ENCODE peak calls at places on chromosome 18, in seven cellular contexts. Q is colonic mucosa, Y is fibroblast of the aortic adventitia, J is kidney epithelial cell, O is endothelial cell, B is GM13976, U is uterus. X is an unnamed sample.

GRCh38 chr18:44651453-44651852 is 29.2 kb upstream of the SETBP1 start:
- DNase-seq in J (peak; percentile 38), Y (peak; percentile 99), O (no peak), Q (no peak), U (peak; percentile 17), B (no peak), X (no peak)

GRCh38 chr18:72613589-72613988 is 69.4 kb upstream of the CBLN2 start:
- DNase-seq in O (no peak), Q (no peak), Y (no peak), U (no peak), J (no peak), B (no peak), X (no peak)

GRCh38 chr18:45379903-45380302 is 235.4 kb upstream of the SLC14A2 start:
- DNase-seq in O (no peak), U (no peak), Q (no peak), B (no peak), Y (no peak), J (no peak), X (no peak)

GRCh38 chr18:77133051-77133919 is 702 bp upstream of the MBP start:
- DNase-seq in J (no peak), Y (peak; percentile 31), B (no peak), Q (peak; percentile 50), U (peak; percentile 56), O (peak; percentile 28), X (no peak)

GRCh38 chr18:6752200-6752873 is 22.8 kb downstream of the ARHGAP28 start:
- DNase-seq in Y (peak; percentile 39), B (no peak), Q (no peak), O (peak; percentile 13), U (no peak), J (no peak), X (no peak)

GRCh38 chr18:35466815-35467623 is 30.7 kb downstream of the INO80C start:
- DNase-seq in B (no peak), U (no peak), Q (no peak), J (no peak), Y (no peak), O (peak; percentile 45), X (no peak)

GRCh38 chr18:4750392-4751346 is 295.6 kb upstream of the DLGAP1 start:
- DNase-seq in B (no peak), Q (no peak), Y (no peak), O (no peak), J (no peak), U (no peak), X (no peak)

GRCh38 chr18:23092121-23092520 is 43.2 kb upstream of the CABLES1 start:
- DNase-seq in J (no peak), Q (no peak), U (no peak), Y (no peak), O (no peak), B (no peak), X (no peak)

GRCh38 chr18:9827856-9828793 is 57.6 kb upstream of the TXNDC2 start:
- DNase-seq in O (no peak), U (peak; percentile 71), Q (peak; percentile 52), J (peak; percentile 87), B (no peak), Y (peak; percentile 99), X (no peak)

GRCh38 chr18:28961669-28962228 is 784.8 kb upstream of the CDH2 start:
- DNase-seq in O (peak; percentile 47), Y (peak; percentile 18), Q (no peak), B (no peak), U (no peak), J (no peak), X (no peak)

DNA sequence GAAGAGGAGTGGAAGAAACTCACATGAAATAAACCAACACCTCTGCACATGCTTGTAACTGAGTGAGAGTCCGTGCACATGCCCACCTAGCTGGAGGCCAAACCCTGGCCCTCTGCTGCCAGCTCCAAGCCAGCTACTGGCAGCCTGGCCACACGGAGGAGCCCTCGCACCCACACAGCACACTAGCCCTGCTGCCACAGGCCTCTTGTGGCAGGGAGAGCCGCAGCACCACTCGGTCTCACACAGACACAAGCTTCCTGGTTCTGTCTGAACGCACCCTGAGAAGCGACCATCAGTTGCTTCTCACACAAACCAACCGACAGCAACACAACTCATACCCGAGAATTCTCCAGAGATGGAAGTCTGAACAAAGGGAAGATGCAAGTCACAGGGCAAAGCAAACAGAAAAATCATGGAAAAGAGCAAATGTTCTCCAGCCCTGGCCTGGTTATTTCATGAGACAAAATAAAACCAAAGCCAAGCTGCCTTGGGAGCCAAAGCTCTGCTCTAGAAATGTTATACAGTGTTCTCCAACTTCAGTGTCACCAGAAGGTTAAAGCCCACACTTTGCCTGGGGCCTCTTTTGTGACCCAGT is 65.1 kb downstream of the FBXO15 start:
- DNase-seq in O (peak; percentile 68), U (no peak), B (peak; percentile 64), Y (peak; percentile 34), Q (peak; percentile 45), J (no peak), X (peak; percentile 51)
- TF ChIP-seq CTCF in O (no peak), U (peak; percentile 31), B (peak; percentile 18), Y (peak; percentile 50), Q (peak; percentile 44), J (peak; percentile 61), X (no peak)

DNA sequence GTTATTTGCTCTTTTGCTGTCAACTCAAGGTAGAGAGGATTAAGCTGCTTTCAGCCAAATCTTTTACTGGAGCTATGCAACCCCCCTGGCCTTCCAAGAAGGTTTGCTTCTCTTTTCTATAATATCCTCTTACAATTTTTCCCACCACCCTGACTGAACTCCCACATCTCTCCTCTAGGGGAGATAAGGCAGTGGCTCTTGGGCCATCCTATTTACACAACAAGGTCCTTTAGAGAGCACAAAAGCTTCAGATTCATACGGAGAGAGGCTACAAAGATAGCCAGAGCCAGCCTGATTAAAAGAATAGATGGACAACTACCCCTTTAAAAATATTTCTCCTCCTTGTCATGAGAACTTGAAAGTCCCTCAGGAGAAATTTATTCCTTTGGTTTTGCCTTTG is 95.7 kb downstream of the TPGS2 start:
- DNase-seq in U (no peak), Y (no peak), Q (no peak), J (no peak), B (no peak), O (no peak), X (no peak)
- TF ChIP-seq CTCF in U (no peak), Y (peak; percentile 15), Q (no peak), J (no peak), B (no peak), O (no peak), X (no peak)

DNA sequence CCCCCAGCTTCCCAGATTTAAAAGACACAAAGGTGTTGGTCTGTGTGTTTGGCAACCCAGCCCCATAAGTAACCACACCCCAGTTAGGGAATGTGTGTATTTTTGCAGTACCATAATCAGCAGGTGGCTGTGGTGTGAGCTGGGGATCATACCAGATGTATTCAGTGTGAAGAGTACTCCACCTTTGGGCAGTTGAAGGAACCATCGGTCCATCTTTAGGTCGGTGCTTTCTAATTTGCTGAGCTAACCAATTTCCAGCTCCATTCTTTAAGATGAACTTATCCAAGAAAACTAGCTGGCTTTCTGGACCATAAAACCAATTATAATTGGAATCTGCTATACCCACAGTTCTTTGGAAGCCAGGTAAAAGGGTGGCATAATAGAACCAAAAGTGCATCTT is 3.2 kb downstream of the DSEL start:
- DNase-seq in B (no peak), O (no peak), U (no peak), J (no peak), Y (peak; percentile 36), Q (no peak), X (no peak)
- TF ChIP-seq CTCF in B (no peak), O (no peak), U (no peak), J (no peak), Y (peak; percentile 11), Q (no peak), X (no peak)

GRCh38 chr18:13809521-13810252 is 14.3 kb upstream of the MC5R start:
- DNase-seq in B (no peak), J (no peak), Y (no peak), U (no peak), Q (peak; percentile 70), O (no peak), X (no peak)

GRCh38 chr18:13809025-13809384 is 14.9 kb upstream of the MC5R start:
- DNase-seq in J (no peak), O (no peak), B (no peak), U (no peak), Y (no peak), Q (peak; percentile 84), X (no peak)

GRCh38 chr18:13810950-13811485 is 12.9 kb upstream of the MC5R start:
- DNase-seq in O (no peak), Y (no peak), U (no peak), J (no peak), Q (no peak), B (no peak), X (no peak)

GRCh38 chr18:13813271-13813849 is 10.6 kb upstream of the MC5R start:
- DNase-seq in Q (peak; percentile 77), J (no peak), U (peak; percentile 23), O (peak; percentile 72), B (peak; percentile 74), Y (peak; percentile 68), X (peak; percentile 74)

DNA sequence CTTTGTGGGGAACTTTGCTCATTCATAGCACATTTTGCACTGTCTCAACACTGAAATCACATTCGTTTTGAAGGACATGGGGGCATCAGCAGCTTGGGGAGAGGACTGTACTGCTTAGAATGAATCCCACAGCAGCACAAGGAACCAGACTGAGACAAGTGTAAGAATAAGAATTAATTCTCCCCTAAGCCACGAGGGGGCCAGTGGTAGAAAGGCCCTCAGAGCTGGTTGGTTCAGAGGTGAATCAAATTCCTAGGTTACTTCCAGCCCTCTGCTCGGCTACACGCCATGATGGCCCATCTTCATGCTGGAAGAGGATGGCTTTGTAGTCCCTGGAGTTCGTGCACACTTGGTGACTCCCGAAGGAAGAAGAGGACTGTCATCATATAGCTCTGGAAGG is 12.0 kb upstream of the MC5R start:
- DNase-seq in O (no peak), B (no peak), Q (no peak), U (no peak), J (no peak), Y (no peak), X (no peak)
- TF ChIP-seq CTCF in O (peak; percentile 42), B (no peak), Q (no peak), U (no peak), J (peak; percentile 7), Y (no peak), X (no peak)

X was measured in GM20000.